ENCODE peak calls at places on chromosomes 7 and 10, in nine cellular contexts. X, D, J, K, B, O, C, I and V are unnamed samples.

GRCh38 chr7:69871213-69871885 is 273.1 kb downstream of the AUTS2 start:
- DNase-seq in K (peak; percentile 44), X (no peak), O (no peak), B (no peak), I (no peak), J (no peak), C (no peak), D (no peak), V (no peak)

GRCh38 chr7:111312966-111313365 is 222.0 kb downstream of the LRRN3 start:
- DNase-seq in J (no peak), D (no peak), C (no peak), B (no peak), X (no peak), I (no peak), O (no peak), K (peak; percentile 14), V (peak; percentile 5)

GRCh38 chr10:93376372-93377296 is 105.5 kb downstream of the MYOF start:
- DNase-seq in J (no peak), X (no peak), C (peak; percentile 50), O (no peak), D (no peak), I (peak; percentile 71), K (peak; percentile 94), B (no peak), V (peak; percentile 84)

GRCh38 chr10:97498076-97498840 is at the start of gene MMS19:
- DNase-seq in D (peak; percentile 92), K (peak; percentile 99), C (peak; percentile 100), X (peak; percentile 100), J (peak; percentile 99), B (peak; percentile 99), O (peak; percentile 100), I (peak; percentile 99), V (peak; percentile 99)

GRCh38 chr10:98361131-98361633 is 53.8 kb downstream of the PYROXD2 start:
- DNase-seq in B (no peak), D (no peak), J (no peak), O (peak; percentile 92), C (peak; percentile 76), X (peak; percentile 75), I (no peak), K (peak; percentile 99), V (peak; percentile 98)

GRCh38 chr7:41987-42386 is 150.4 kb upstream of the FAM20C start:
- DNase-seq in O (no peak), C (no peak), I (no peak), K (no peak), J (no peak), D (no peak), X (peak; percentile 14), B (no peak), V (peak; percentile 46)

GRCh38 chr7:45384499-45384898 is 189.7 kb upstream of the ADCY1 start:
- DNase-seq in X (no peak), J (no peak), K (no peak), I (no peak), B (no peak), D (no peak), C (no peak), O (no peak), V (no peak)

GRCh38 chr10:118465300-118465874 is 123.3 kb upstream of the FAM204A start:
- DNase-seq in X (no peak), C (no peak), J (no peak), D (no peak), O (no peak), B (no peak), I (no peak), K (no peak), V (no peak)

GRCh38 chr7:11775401-11775800 is 56.6 kb downstream of the THSD7A start:
- DNase-seq in B (no peak), C (no peak), D (no peak), J (no peak), O (no peak), X (no peak), K (no peak), I (no peak), V (no peak)

GRCh38 chr10:124093076-124093773 is at the start of gene CHST15:
- DNase-seq in B (no peak), X (peak; percentile 65), C (peak; percentile 62), K (peak; percentile 36), I (peak; percentile 60), O (peak; percentile 84), J (no peak), D (peak; percentile 11), V (peak; percentile 86)

GRCh38 chr10:93397020-93397419 is 85.1 kb downstream of the MYOF start:
- DNase-seq in K (no peak), D (no peak), J (no peak), X (no peak), O (no peak), B (no peak), C (no peak), I (no peak), V (no peak)

GRCh38 chr10:26946103-26946907 is 85.5 kb upstream of the ABI1 start:
- DNase-seq in O (peak; percentile 78), K (no peak), C (no peak), D (no peak), X (no peak), J (no peak), B (no peak), I (no peak), V (no peak)

GRCh38 chr7:44796034-44796503 is 412 bp upstream of the PPIA start:
- DNase-seq in K (peak; percentile 50), C (no peak), D (peak; percentile 68), O (no peak), I (peak; percentile 62), B (no peak), J (no peak), X (no peak), V (no peak)

GRCh38 chr7:24197852-24198251 is 86.1 kb upstream of the NPY start:
- DNase-seq in B (no peak), O (no peak), D (no peak), K (no peak), X (no peak), J (no peak), I (no peak), C (no peak), V (no peak)

GRCh38 chr10:113788604-113789083 is 37.2 kb downstream of the PLEKHS1 start:
- DNase-seq in D (no peak), B (no peak), O (no peak), I (no peak), K (peak; percentile 95), J (no peak), X (no peak), C (no peak), V (peak; percentile 91)

GRCh38 chr7:4699897-4700296 is 17.8 kb downstream of the FOXK1 start:
- DNase-seq in K (no peak), I (no peak), J (no peak), B (no peak), X (no peak), C (no peak), D (no peak), O (no peak), V (no peak)

GRCh38 chr10:31242902-31243301 is 76.1 kb upstream of the ZEB1 start:
- DNase-seq in B (no peak), I (no peak), D (no peak), O (no peak), J (peak; percentile 25), K (peak; percentile 73), X (no peak), C (no peak), V (peak; percentile 85)

GRCh38 chr7:37986780-37987380 is 66.4 kb downstream of the EPDR1 start:
- DNase-seq in I (no peak), J (no peak), K (no peak), X (no peak), C (no peak), D (no peak), B (no peak), O (no peak), V (peak; percentile 91)

GRCh38 chr10:49053053-49053997 is 62.0 kb downstream of the VSTM4 start:
- DNase-seq in B (no peak), I (no peak), O (no peak), C (no peak), J (no peak), D (no peak), X (peak; percentile 63), K (no peak), V (peak; percentile 81)

GRCh38 chr10:80186364-80187012 is 18.8 kb downstream of the ANXA11 start:
- DNase-seq in J (no peak), C (no peak), D (no peak), I (no peak), O (no peak), K (no peak), B (no peak), X (peak; percentile 53), V (no peak)

GRCh38 chr7:107506683-107507339 is 37.0 kb downstream of the GPR22 start:
- DNase-seq in B (no peak), J (no peak), X (peak; percentile 83), I (peak; percentile 3), D (peak; percentile 5), K (peak; percentile 21), C (peak; percentile 88), O (no peak), V (peak; percentile 86)

GRCh38 chr10:131700506-131700905 is 200.3 kb upstream of the PPP2R2D start:
- DNase-seq in K (no peak), B (no peak), D (no peak), C (no peak), X (no peak), O (peak; percentile 51), I (no peak), J (no peak), V (no peak)

GRCh38 chr10:77591238-77591880 is 46.2 kb downstream of the KCNMA1 start:
- DNase-seq in I (no peak), B (no peak), C (no peak), J (no peak), D (no peak), X (no peak), O (no peak), K (no peak), V (peak; percentile 84)

GRCh38 chr7:33193308-33193864 is 64.0 kb downstream of the BBS9 start:
- DNase-seq in J (no peak), X (no peak), D (no peak), K (no peak), O (no peak), C (no peak), B (no peak), I (no peak), V (no peak)

GRCh38 chr10:79248341-79248931 is 98.8 kb upstream of the PPIF start:
- DNase-seq in D (no peak), C (peak; percentile 82), O (no peak), I (peak; percentile 45), K (no peak), B (no peak), J (no peak), X (peak; percentile 77), V (no peak)

GRCh38 chr7:69968969-69969368 is 370.7 kb downstream of the AUTS2 start:
- DNase-seq in D (no peak), B (no peak), I (no peak), J (no peak), O (no peak), C (no peak), K (no peak), X (no peak), V (no peak)

GRCh38 chr10:122348512-122348911 is 26.0 kb upstream of the PLEKHA1 start:
- DNase-seq in X (no peak), O (no peak), I (peak; percentile 13), C (no peak), B (no peak), D (peak; percentile 43), K (no peak), J (no peak), V (no peak)

GRCh38 chr10:104639595-104640338 is 1.3 kb upstream of the SORCS3 start:
- DNase-seq in I (no peak), C (no peak), K (no peak), O (peak; percentile 68), D (no peak), X (no peak), J (no peak), B (no peak), V (no peak)

GRCh38 chr10:12679636-12680035 is 321.9 kb downstream of the CCDC3 start:
- DNase-seq in I (no peak), X (no peak), K (no peak), J (no peak), O (no peak), C (no peak), D (no peak), B (no peak), V (no peak)

GRCh38 chr7:101156277-101156676 is 2.0 kb downstream of the AP1S1 start:
- DNase-seq in I (no peak), B (no peak), J (no peak), K (no peak), O (no peak), D (no peak), C (no peak), X (no peak), V (no peak)

GRCh38 chr7:131845573-131846337 is 289.3 kb upstream of the PODXL start:
- DNase-seq in J (no peak), B (no peak), C (no peak), D (no peak), X (no peak), I (no peak), K (no peak), O (no peak), V (no peak)